ENCODE peak calls at places on chromosomes 12 and 14, in eight cellular contexts. D, X, S, R, U, L, G and W are unnamed samples.
A peak's percentile ranks its signal among the peaks of the same experiment; 100 is the strongest.

GRCh38 chr14:93926209-93926872 is 803 bp upstream of the FAM181A start:
- DNase-seq in X (no peak), U (no peak), D (no peak), G (no peak), L (no peak), S (peak; percentile 64), R (no peak), W (peak; percentile 51)

GRCh38 chr14:85824526-85824925 is 294.6 kb downstream of the FLRT2 start:
- DNase-seq in D (no peak), U (no peak), S (no peak), L (no peak), X (no peak), G (no peak), R (no peak), W (peak; percentile 18)

GRCh38 chr14:79825046-79825521 is 386.2 kb downstream of the DIO2 start:
- DNase-seq in R (no peak), S (no peak), X (no peak), L (no peak), D (no peak), G (no peak), U (no peak), W (no peak)

GRCh38 chr12:27703720-27704452 is 6.7 kb upstream of the MRPS35 start:
- DNase-seq in D (peak; percentile 86), L (peak; percentile 47), U (peak; percentile 81), R (peak; percentile 88), X (peak; percentile 87), G (peak; percentile 15), S (peak; percentile 78), W (peak; percentile 91)

GRCh38 chr14:50045837-50046236 is 70.5 kb downstream of the VCPKMT start:
- DNase-seq in S (no peak), D (no peak), G (no peak), L (no peak), R (no peak), U (no peak), X (no peak), W (no peak)

GRCh38 chr14:61678966-61679365 is 16.3 kb upstream of the HIF1A start:
- DNase-seq in D (no peak), X (no peak), U (no peak), R (no peak), S (no peak), L (no peak), G (no peak), W (peak; percentile 64)

GRCh38 chr14:68576496-68577244 is 216.2 kb downstream of the ZFP36L1 start:
- DNase-seq in X (peak; percentile 84), U (no peak), G (no peak), L (peak; percentile 81), D (no peak), S (no peak), R (no peak), W (no peak)

GRCh38 chr12:51695241-51696010 is 104.4 kb downstream of the SCN8A start:
- DNase-seq in D (no peak), X (no peak), S (no peak), G (no peak), L (no peak), R (no peak), U (no peak), W (no peak)

GRCh38 chr14:54138024-54138353 is 181.4 kb upstream of the BMP4 start:
- DNase-seq in R (no peak), L (no peak), D (no peak), U (no peak), X (no peak), S (no peak), G (no peak), W (no peak)

GRCh38 chr12:50326636-50327284 is 43.4 kb upstream of the LIMA1 start:
- DNase-seq in G (no peak), X (no peak), L (no peak), S (no peak), R (no peak), U (no peak), D (peak; percentile 61), W (no peak)

GRCh38 chr12:120538281-120539156 is 4.4 kb downstream of the RNF10 start:
- DNase-seq in D (peak; percentile 64), S (no peak), L (no peak), X (no peak), G (no peak), U (no peak), R (no peak), W (peak; percentile 46)

GRCh38 chr14:87034680-87035079 is 958.3 kb downstream of the GALC start:
- DNase-seq in X (no peak), G (no peak), S (no peak), L (no peak), U (no peak), R (no peak), D (no peak), W (no peak)

GRCh38 chr14:59356298-59356697 is 108.9 kb downstream of the GPR135 start:
- DNase-seq in S (no peak), L (no peak), U (no peak), G (no peak), D (peak; percentile 34), R (no peak), X (no peak), W (no peak)

GRCh38 chr12:6340745-6341438 is 984 bp downstream of the TNFRSF1A start:
- DNase-seq in L (no peak), U (no peak), S (no peak), G (no peak), D (no peak), X (no peak), R (no peak), W (peak; percentile 15)

GRCh38 chr12:82436354-82436753 is 78.0 kb downstream of the METTL25 start:
- DNase-seq in X (no peak), L (no peak), D (no peak), G (no peak), S (no peak), U (no peak), R (no peak), W (no peak)

GRCh38 chr14:34930591-34931069 is 52.2 kb upstream of the SRP54 start:
- DNase-seq in X (no peak), G (no peak), D (no peak), U (no peak), S (no peak), L (no peak), R (no peak), W (no peak)

GRCh38 chr14:64855732-64856527 is 23.8 kb downstream of the SPTB start:
- DNase-seq in D (no peak), L (no peak), R (no peak), X (no peak), U (no peak), G (no peak), S (no peak), W (no peak)

GRCh38 chr12:1800646-1801284 is 19.6 kb upstream of the LRTM2 start:
- DNase-seq in S (no peak), G (no peak), R (no peak), U (peak; percentile 0), D (no peak), L (peak; percentile 41), X (no peak), W (peak; percentile 69)

GRCh38 chr12:3293013-3293412 is 198.0 kb upstream of the PRMT8 start:
- DNase-seq in X (no peak), G (no peak), U (no peak), D (no peak), L (no peak), S (no peak), R (no peak), W (no peak)

GRCh38 chr14:51806624-51807023 is 53.8 kb upstream of the GNG2 start:
- DNase-seq in U (no peak), D (no peak), R (no peak), G (no peak), X (no peak), S (no peak), L (no peak), W (no peak)

GRCh38 chr12:96215933-96216273 is 21.7 kb downstream of the ELK3 start:
- DNase-seq in D (no peak), G (no peak), R (no peak), X (no peak), L (no peak), S (no peak), U (no peak), W (no peak)